ENCODE peak calls at places on chromosomes 6 and 20, in six cellular contexts. One of them, this sample, is unnamed.

GRCh38 chr20:62643521-62644043 is 1.3 kb downstream of the SLCO4A1 start:
- DNase-seq in lung: no peak
- DNase-seq in cardiac fibroblast: no peak
- DNase-seq in fibroblast of villous mesenchyme: no peak
- DNase-seq in mucosa of descending colon: no peak
- DNase-seq in fibroblast of lung: no peak
- DNase-seq in this sample: no peak

GRCh38 chr6:2324166-2324953 is 79.0 kb upstream of the GMDS start:
- DNase-seq in mucosa of descending colon: no peak
- DNase-seq in fibroblast of lung: no peak
- DNase-seq in cardiac fibroblast: no peak
- DNase-seq in fibroblast of villous mesenchyme: no peak
- DNase-seq in lung: no peak
- DNase-seq in this sample: no peak

GRCh38 chr20:20780127-20780822 is 67.8 kb upstream of the RALGAPA2 start:
- DNase-seq in lung: peak; percentile 88
- DNase-seq in mucosa of descending colon: peak; percentile 72
- DNase-seq in cardiac fibroblast: peak; percentile 41
- DNase-seq in fibroblast of villous mesenchyme: peak; percentile 3
- DNase-seq in fibroblast of lung: no peak
- DNase-seq in this sample: peak; percentile 13

GRCh38 chr6:16548121-16548520 is 213.1 kb downstream of the ATXN1 start:
- DNase-seq in fibroblast of villous mesenchyme: no peak
- DNase-seq in lung: no peak
- DNase-seq in mucosa of descending colon: no peak
- DNase-seq in cardiac fibroblast: no peak
- DNase-seq in fibroblast of lung: no peak
- DNase-seq in this sample: no peak

GRCh38 chr20:58706150-58706892 is 13.7 kb downstream of the NPEPL1 start:
- DNase-seq in fibroblast of villous mesenchyme: no peak
- DNase-seq in lung: no peak
- DNase-seq in cardiac fibroblast: no peak
- DNase-seq in mucosa of descending colon: no peak
- DNase-seq in fibroblast of lung: no peak
- DNase-seq in this sample: no peak

GRCh38 chr20:21376631-21377030 is 20.7 kb downstream of the NKX2-4 start:
- DNase-seq in fibroblast of lung: no peak
- DNase-seq in fibroblast of villous mesenchyme: no peak
- DNase-seq in lung: no peak
- DNase-seq in mucosa of descending colon: no peak
- DNase-seq in cardiac fibroblast: no peak
- DNase-seq in this sample: peak; percentile 13

GRCh38 chr6:159727717-159728440 is 573 bp downstream of the WTAP start:
- DNase-seq in mucosa of descending colon: no peak
- DNase-seq in fibroblast of villous mesenchyme: peak; percentile 71
- DNase-seq in lung: peak; percentile 48
- DNase-seq in cardiac fibroblast: peak; percentile 15
- DNase-seq in fibroblast of lung: peak; percentile 39
- DNase-seq in this sample: no peak

GRCh38 chr6:16909599-16910360 is 148.5 kb upstream of the ATXN1 start:
- DNase-seq in fibroblast of lung: peak; percentile 76
- DNase-seq in fibroblast of villous mesenchyme: peak; percentile 94
- DNase-seq in cardiac fibroblast: peak; percentile 80
- DNase-seq in lung: no peak
- DNase-seq in mucosa of descending colon: no peak
- DNase-seq in this sample: peak; percentile 90

GRCh38 chr6:3659748-3660147 is 91.8 kb downstream of the PXDC1 start:
- DNase-seq in fibroblast of villous mesenchyme: no peak
- DNase-seq in fibroblast of lung: no peak
- DNase-seq in lung: no peak
- DNase-seq in cardiac fibroblast: no peak
- DNase-seq in mucosa of descending colon: no peak
- DNase-seq in this sample: no peak

GRCh38 chr6:32082951-32083350 is 26.2 kb downstream of the TNXB start:
- DNase-seq in fibroblast of villous mesenchyme: peak; percentile 86
- DNase-seq in fibroblast of lung: peak; percentile 76
- DNase-seq in lung: peak; percentile 45
- DNase-seq in cardiac fibroblast: peak; percentile 92
- DNase-seq in mucosa of descending colon: no peak
- DNase-seq in this sample: peak; percentile 97

GRCh38 chr6:57307850-57308249 is 9.6 kb upstream of the PRIM2 start:
- DNase-seq in fibroblast of lung: no peak
- DNase-seq in fibroblast of villous mesenchyme: no peak
- DNase-seq in mucosa of descending colon: no peak
- DNase-seq in cardiac fibroblast: no peak
- DNase-seq in lung: no peak
- DNase-seq in this sample: no peak

GRCh38 chr6:33297406-33297955 is 1.3 kb downstream of the RGL2 start:
- DNase-seq in lung: peak; percentile 75
- DNase-seq in mucosa of descending colon: peak; percentile 78
- DNase-seq in fibroblast of villous mesenchyme: no peak
- DNase-seq in cardiac fibroblast: no peak
- DNase-seq in fibroblast of lung: no peak
- DNase-seq in this sample: no peak

GRCh38 chr6:31545291-31545690 is 1.1 kb downstream of the ATP6V1G2 start:
- DNase-seq in fibroblast of lung: no peak
- DNase-seq in lung: no peak
- DNase-seq in cardiac fibroblast: no peak
- DNase-seq in mucosa of descending colon: no peak
- DNase-seq in fibroblast of villous mesenchyme: no peak
- DNase-seq in this sample: no peak

GRCh38 chr6:16700202-16700997 is 60.9 kb downstream of the ATXN1 start:
- DNase-seq in fibroblast of villous mesenchyme: no peak
- DNase-seq in lung: no peak
- DNase-seq in cardiac fibroblast: peak; percentile 26
- DNase-seq in mucosa of descending colon: no peak
- DNase-seq in fibroblast of lung: no peak
- DNase-seq in this sample: no peak

GRCh38 chr6:143286280-143286795 is 164.2 kb downstream of the ADAT2 start:
- DNase-seq in fibroblast of villous mesenchyme: peak; percentile 27
- DNase-seq in mucosa of descending colon: no peak
- DNase-seq in lung: no peak
- DNase-seq in cardiac fibroblast: peak; percentile 65
- DNase-seq in fibroblast of lung: peak; percentile 36
- DNase-seq in this sample: peak; percentile 64

GRCh38 chr20:19903168-19903676 is 113.9 kb upstream of the NAA20 start:
- DNase-seq in fibroblast of villous mesenchyme: peak; percentile 91
- DNase-seq in cardiac fibroblast: peak; percentile 45
- DNase-seq in lung: peak; percentile 39
- DNase-seq in fibroblast of lung: peak; percentile 84
- DNase-seq in mucosa of descending colon: peak; percentile 43
- DNase-seq in this sample: peak; percentile 28

GRCh38 chr6:161941565-161941964 is 667.7 kb upstream of the AGPAT4 start:
- DNase-seq in fibroblast of villous mesenchyme: no peak
- DNase-seq in mucosa of descending colon: peak; percentile 29
- DNase-seq in fibroblast of lung: no peak
- DNase-seq in lung: no peak
- DNase-seq in cardiac fibroblast: no peak
- DNase-seq in this sample: no peak

GRCh38 chr6:55069132-55069781 is 105.1 kb upstream of the HCRTR2 start:
- DNase-seq in lung: no peak
- DNase-seq in fibroblast of villous mesenchyme: peak; percentile 55
- DNase-seq in mucosa of descending colon: no peak
- DNase-seq in fibroblast of lung: peak; percentile 81
- DNase-seq in cardiac fibroblast: peak; percentile 66
- DNase-seq in this sample: peak; percentile 73

GRCh38 chr6:27617046-27617687 is 144.3 kb upstream of the ZNF184 start:
- DNase-seq in mucosa of descending colon: no peak
- DNase-seq in fibroblast of villous mesenchyme: peak; percentile 33
- DNase-seq in cardiac fibroblast: peak; percentile 43
- DNase-seq in fibroblast of lung: peak; percentile 26
- DNase-seq in lung: no peak
- DNase-seq in this sample: peak; percentile 18

GRCh38 chr6:44456070-44456965 is 68.8 kb downstream of the CDC5L start:
- DNase-seq in lung: no peak
- DNase-seq in cardiac fibroblast: peak; percentile 73
- DNase-seq in mucosa of descending colon: peak; percentile 49
- DNase-seq in fibroblast of villous mesenchyme: peak; percentile 83
- DNase-seq in fibroblast of lung: peak; percentile 61
- DNase-seq in this sample: peak; percentile 56

GRCh38 chr6:53236241-53236640 is 87.6 kb upstream of the GCM1 start:
- DNase-seq in mucosa of descending colon: no peak
- DNase-seq in fibroblast of lung: no peak
- DNase-seq in cardiac fibroblast: no peak
- DNase-seq in lung: no peak
- DNase-seq in fibroblast of villous mesenchyme: no peak
- DNase-seq in this sample: no peak

GRCh38 chr20:58113706-58114105 is 114.7 kb downstream of the ANKRD60 start:
- DNase-seq in lung: peak; percentile 19
- DNase-seq in cardiac fibroblast: no peak
- DNase-seq in fibroblast of villous mesenchyme: no peak
- DNase-seq in mucosa of descending colon: no peak
- DNase-seq in fibroblast of lung: no peak
- DNase-seq in this sample: no peak

DNA sequence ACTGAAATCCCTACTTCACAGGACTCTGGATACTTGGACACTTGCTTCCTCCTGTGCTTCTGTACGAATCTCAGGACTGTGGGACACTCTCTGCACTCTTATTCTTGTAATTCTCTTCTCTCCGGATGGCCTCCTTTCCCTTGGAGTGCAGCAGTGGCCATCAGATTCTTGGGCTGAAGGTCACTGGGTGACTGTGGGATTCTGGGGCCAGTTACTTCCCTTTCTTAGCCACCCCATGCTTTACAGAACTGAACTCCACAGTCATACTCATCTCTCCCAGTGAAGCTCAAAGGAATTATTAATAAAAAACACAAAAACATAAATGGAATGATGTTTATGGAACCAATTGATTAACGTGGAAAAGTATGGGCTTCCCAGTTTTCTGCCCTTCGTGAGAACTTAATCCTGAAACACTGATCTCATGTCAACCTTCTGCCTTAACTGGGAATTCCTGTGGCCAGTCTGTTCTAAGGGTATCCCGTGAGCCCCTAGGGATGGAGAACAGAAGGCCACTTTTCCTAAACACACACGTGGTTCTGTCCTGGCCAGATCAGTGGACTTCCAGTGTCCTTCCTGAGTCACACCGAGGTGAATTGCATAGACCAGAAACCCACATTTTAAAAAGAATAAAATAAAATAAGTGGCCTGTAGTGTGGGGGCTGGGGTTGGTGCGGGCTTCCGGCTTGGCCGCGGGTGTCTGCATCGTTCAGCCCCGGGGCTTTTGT is 23.6 kb upstream of the HLA-E start:
- DNase-seq in fibroblast of lung: no peak
- DNase-seq in mucosa of descending colon: no peak
- DNase-seq in fibroblast of villous mesenchyme: no peak
- DNase-seq in cardiac fibroblast: no peak
- DNase-seq in lung: no peak
- DNase-seq in this sample: no peak
- H3K4me3 ChIP-seq in fibroblast of lung: no peak overlapping the region
- H3K4me3 ChIP-seq in mucosa of descending colon: no peak overlapping the region
- H3K4me3 ChIP-seq in fibroblast of villous mesenchyme: no peak overlapping the region
- H3K4me3 ChIP-seq in cardiac fibroblast: no peak overlapping the region
- H3K4me3 ChIP-seq in lung: no peak overlapping the region
- H3K4me3 ChIP-seq in this sample: no peak overlapping the region

DNA sequence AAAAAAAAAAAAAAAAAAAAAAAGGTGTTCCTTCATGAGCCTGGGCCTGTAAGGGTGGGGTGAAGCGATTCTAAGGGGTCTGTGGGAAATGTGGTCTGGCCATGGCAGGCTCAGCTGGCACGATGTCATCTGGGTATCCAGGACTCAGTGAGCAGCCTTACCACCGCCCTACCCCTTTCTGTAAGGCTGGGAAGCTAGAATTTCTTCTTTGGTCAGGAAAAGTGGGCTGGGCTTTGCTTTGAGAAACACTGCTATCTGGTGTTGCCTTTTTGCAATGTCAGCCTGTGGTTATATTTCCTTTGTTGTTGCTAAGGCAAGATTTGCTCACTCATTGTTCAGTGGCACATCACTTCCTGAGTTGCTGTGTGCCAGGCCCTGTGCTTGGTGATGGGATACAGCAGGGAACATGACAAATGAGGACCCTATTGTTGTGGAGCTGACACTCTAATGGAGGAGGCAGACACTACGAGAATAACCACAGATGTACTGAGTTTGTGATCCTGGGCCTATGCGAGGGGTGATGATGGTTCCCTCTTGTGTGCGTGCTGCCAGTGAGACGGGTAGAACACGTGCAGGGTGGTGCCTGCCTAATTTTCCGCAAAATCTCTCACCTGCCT is 45.9 kb upstream of the ZNFX1 start:
- DNase-seq in fibroblast of lung: peak; percentile 62
- DNase-seq in mucosa of descending colon: no peak
- DNase-seq in lung: peak; percentile 32
- DNase-seq in fibroblast of villous mesenchyme: peak; percentile 67
- DNase-seq in cardiac fibroblast: peak; percentile 86
- DNase-seq in this sample: peak; percentile 86
- TF ChIP-seq CTCF in fibroblast of lung: peak; percentile 56
- TF ChIP-seq CTCF in mucosa of descending colon: no peak
- TF ChIP-seq CTCF in lung: peak; percentile 31
- TF ChIP-seq CTCF in fibroblast of villous mesenchyme: peak; percentile 51
- TF ChIP-seq CTCF in cardiac fibroblast: peak; percentile 46
- TF ChIP-seq CTCF in this sample: peak; percentile 71

DNA sequence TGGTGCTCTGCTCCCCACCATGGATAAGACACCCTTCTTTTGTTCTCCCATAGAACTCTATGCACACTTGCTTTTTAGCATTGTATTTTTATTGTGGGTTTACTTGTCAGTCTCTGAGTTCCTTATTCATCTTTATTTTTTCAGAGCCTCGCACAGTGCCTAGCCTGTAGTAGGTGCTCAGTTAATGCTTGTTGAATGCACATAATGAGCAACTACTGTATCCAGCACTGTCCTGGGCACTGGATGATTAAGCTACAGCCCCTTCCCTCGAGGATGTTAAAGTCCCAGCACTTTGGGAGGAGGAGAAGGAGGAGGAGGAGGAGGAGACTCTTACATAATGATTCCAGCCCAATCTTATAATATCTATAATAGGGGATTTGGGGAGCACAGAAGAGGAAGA is 16.8 kb downstream of the MMP24 start:
- DNase-seq in fibroblast of lung: no peak
- DNase-seq in fibroblast of villous mesenchyme: no peak
- DNase-seq in lung: no peak
- DNase-seq in cardiac fibroblast: no peak
- DNase-seq in mucosa of descending colon: no peak
- DNase-seq in this sample: no peak
- H3K4me3 ChIP-seq in fibroblast of lung: no peak overlapping the region
- H3K4me3 ChIP-seq in fibroblast of villous mesenchyme: no peak overlapping the region
- H3K4me3 ChIP-seq in lung: no peak overlapping the region
- H3K4me3 ChIP-seq in cardiac fibroblast: no peak overlapping the region
- H3K4me3 ChIP-seq in mucosa of descending colon: no peak overlapping the region
- H3K4me3 ChIP-seq in this sample: no peak overlapping the region

GRCh38 chr6:155264704-155265320 is 999 bp downstream of the CLDN20 start:
- DNase-seq in lung: no peak
- DNase-seq in fibroblast of lung: no peak
- DNase-seq in cardiac fibroblast: no peak
- DNase-seq in fibroblast of villous mesenchyme: peak; percentile 65
- DNase-seq in mucosa of descending colon: no peak
- DNase-seq in this sample: peak; percentile 66

GRCh38 chr6:155263373-155264063 is at the start of gene CLDN20:
- DNase-seq in fibroblast of lung: no peak
- DNase-seq in lung: no peak
- DNase-seq in fibroblast of villous mesenchyme: no peak
- DNase-seq in mucosa of descending colon: no peak
- DNase-seq in cardiac fibroblast: no peak
- DNase-seq in this sample: no peak

GRCh38 chr6:155267411-155267810 is 3.6 kb downstream of the CLDN20 start:
- DNase-seq in mucosa of descending colon: no peak
- DNase-seq in lung: no peak
- DNase-seq in cardiac fibroblast: no peak
- DNase-seq in fibroblast of villous mesenchyme: no peak
- DNase-seq in fibroblast of lung: no peak
- DNase-seq in this sample: no peak

GRCh38 chr6:155262655-155263054 is 1.2 kb upstream of the CLDN20 start:
- DNase-seq in lung: no peak
- DNase-seq in cardiac fibroblast: no peak
- DNase-seq in fibroblast of villous mesenchyme: no peak
- DNase-seq in fibroblast of lung: no peak
- DNase-seq in mucosa of descending colon: no peak
- DNase-seq in this sample: no peak

GRCh38 chr6:155265843-155266535 is 2.2 kb downstream of the CLDN20 start:
- DNase-seq in cardiac fibroblast: no peak
- DNase-seq in fibroblast of lung: no peak
- DNase-seq in lung: no peak
- DNase-seq in fibroblast of villous mesenchyme: no peak
- DNase-seq in mucosa of descending colon: no peak
- DNase-seq in this sample: no peak
- TF ChIP-seq CTCF in cardiac fibroblast: peak; percentile 16
- TF ChIP-seq CTCF in fibroblast of lung: no peak
- TF ChIP-seq CTCF in lung: no peak
- TF ChIP-seq CTCF in fibroblast of villous mesenchyme: no peak
- TF ChIP-seq CTCF in mucosa of descending colon: no peak
- TF ChIP-seq CTCF in this sample: peak; percentile 27

This sample was measured in AG10803.